ENCODE peak calls at places on chromosome 20, in four cellular contexts. D, J, K and E are unnamed samples.

GRCh38 chr20:47985092-47985850 is 200.0 kb upstream of the SULF2 start:
- DNase-seq in D (no peak), J (peak), K (no peak), E (no peak)

GRCh38 chr20:20628314-20628713 is 84.1 kb downstream of the RALGAPA2 start:
- DNase-seq in D (no peak), J (no peak), K (no peak), E (no peak)

GRCh38 chr20:10603971-10604864 is 69.6 kb downstream of the JAG1 start:
- DNase-seq in D (no peak), J (peak), K (no peak), E (no peak)

GRCh38 chr20:48278961-48279481 is 493.7 kb upstream of the SULF2 start:
- DNase-seq in D (no peak), J (no peak), K (no peak), E (no peak)

GRCh38 chr20:32010096-32010495 is at the start of gene CCM2L:
- DNase-seq in D (no peak), J (no peak), K (no peak), E (no peak)

GRCh38 chr20:62832212-62832922 is 15.5 kb downstream of the COL9A3 start:
- DNase-seq in D (no peak), J (no peak), K (no peak), E (no peak)

GRCh38 chr20:51188941-51189340 is 166.0 kb upstream of the KCNG1 start:
- DNase-seq in D (no peak), J (no peak), K (no peak), E (no peak)

GRCh38 chr20:50259705-50260479 is 69.3 kb downstream of the CEBPB start:
- DNase-seq in D (no peak), J (peak), K (no peak), E (no peak)

GRCh38 chr20:17128206-17128605 is 98.6 kb upstream of the PCSK2 start:
- DNase-seq in D (no peak), J (no peak), K (no peak), E (no peak)

GRCh38 chr20:63224272-63225081 is 8.5 kb upstream of the YTHDF1 start:
- DNase-seq in D (no peak), J (peak), K (no peak), E (no peak)

GRCh38 chr20:17594443-17594842 is 24.6 kb downstream of the DSTN start:
- DNase-seq in D (no peak), J (peak), K (no peak), E (no peak)

GRCh38 chr20:62350629-62351422 is 16.3 kb downstream of the LAMA5 start:
- DNase-seq in D (no peak), J (peak), K (no peak), E (no peak)